ENCODE peak calls at places on chromosomes 2 and 18, in ten cellular contexts. X is ELR, I is G401, V is AG09309, Z is NCI-H1436, K is cerebellum, R is HFF-Myc, G is fibroblast of gingiva, B is AG09319, N is RWPE1. S is an unnamed sample.

GRCh38 chr2:21406983-21407382 is 283.2 kb downstream of the TDRD15 start:
- DNase-seq in X (no peak), I (no peak), V (no peak), Z (no peak), K (no peak), R (no peak), G (no peak), B (no peak), N (no peak), S (no peak)

GRCh38 chr2:151085101-151085640 is 176.5 kb downstream of the RBM43 start:
- DNase-seq in X (no peak), I (no peak), V (no peak), Z (no peak), K (no peak), R (peak), G (peak), B (peak), N (no peak), S (no peak)

GRCh38 chr2:186979439-186980116 is 130.6 kb upstream of the ZSWIM2 start:
- DNase-seq in X (no peak), I (no peak), V (no peak), Z (no peak), K (no peak), R (no peak), G (no peak), B (no peak), N (no peak), S (no peak)

GRCh38 chr2:65688166-65688886 is 255.9 kb upstream of the SPRED2 start:
- DNase-seq in X (no peak), I (peak), V (no peak), Z (no peak), K (peak), R (no peak), G (no peak), B (no peak), N (no peak), S (no peak)

GRCh38 chr2:158998486-158999248 is 30.2 kb downstream of the TANC1 start:
- DNase-seq in X (peak), I (no peak), V (no peak), Z (no peak), K (no peak), R (no peak), G (peak), B (no peak), N (no peak), S (no peak)

GRCh38 chr2:118049140-118050128 is 35.6 kb upstream of the CCDC93 start:
- DNase-seq in X (peak), I (no peak), V (no peak), Z (no peak), K (no peak), R (no peak), G (no peak), B (no peak), N (no peak), S (no peak)

GRCh38 chr18:76518073-76518472 is 23.0 kb upstream of the ZNF516 start:
- DNase-seq in X (peak), I (no peak), V (no peak), Z (no peak), K (no peak), R (no peak), G (no peak), B (no peak), N (no peak), S (no peak)

GRCh38 chr2:65539633-65540032 is 107.2 kb upstream of the SPRED2 start:
- DNase-seq in X (no peak), I (peak), V (no peak), Z (no peak), K (peak), R (no peak), G (no peak), B (no peak), N (no peak), S (no peak)

GRCh38 chr2:35614640-35615039 is 740.9 kb upstream of the CRIM1 start:
- DNase-seq in X (no peak), I (no peak), V (no peak), Z (no peak), K (no peak), R (no peak), G (no peak), B (no peak), N (no peak), S (no peak)

GRCh38 chr2:236720974-236721600 is 151.5 kb downstream of the ACKR3 start:
- DNase-seq in X (no peak), I (no peak), V (no peak), Z (peak), K (no peak), R (no peak), G (no peak), B (no peak), N (peak), S (no peak)

GRCh38 chr2:144834954-144835633 is 315.2 kb upstream of the ZEB2 start:
- DNase-seq in X (peak), I (no peak), V (peak), Z (no peak), K (no peak), R (peak), G (peak), B (peak), N (no peak), S (no peak)

GRCh38 chr2:47088371-47089082 is 66.6 kb downstream of the STPG4 start:
- DNase-seq in X (no peak), I (no peak), V (no peak), Z (no peak), K (no peak), R (no peak), G (no peak), B (no peak), N (no peak), S (no peak)

GRCh38 chr18:37499008-37499407 is 66.6 kb downstream of the CELF4 start:
- DNase-seq in X (no peak), I (peak), V (no peak), Z (no peak), K (peak), R (no peak), G (no peak), B (no peak), N (no peak), S (no peak)

GRCh38 chr2:23375448-23375847 is 9.5 kb upstream of the KLHL29 start:
- DNase-seq in X (peak), I (peak), V (no peak), Z (peak), K (no peak), R (no peak), G (no peak), B (no peak), N (peak), S (no peak)

GRCh38 chr18:65754121-65754520 is 3.3 kb downstream of the CDH7 start:
- DNase-seq in X (no peak), I (peak), V (no peak), Z (no peak), K (peak), R (no peak), G (no peak), B (no peak), N (no peak), S (no peak)

GRCh38 chr2:190846746-190847145 is 33.9 kb upstream of the GLS start:
- DNase-seq in X (no peak), I (peak), V (no peak), Z (no peak), K (no peak), R (no peak), G (no peak), B (no peak), N (no peak), S (no peak)

GRCh38 chr18:36020174-36020711 is 47.1 kb downstream of the RPRD1A start:
- DNase-seq in X (no peak), I (no peak), V (no peak), Z (no peak), K (no peak), R (no peak), G (no peak), B (no peak), N (no peak), S (no peak)

S was measured in left lobe of liver.